ENCODE peak calls at places on chromosomes 6 and 20, in seven cellular contexts. X is Right ventricle myocardium superior; D is DMS153; N is stimulated activated CD4-positive, alpha-beta T cell treated with anti-CD3 and anti-CD28 coated beads, Interleukin-4, amount 100 ng/mL, for 48 hours; T is neural crest cell; L is pancreas; K is SK-MEL-5. H is an unnamed sample.

GRCh38 chr6:79134699-79135474 is 56.8 kb upstream of the PHIP start:
- DNase-seq in X (no peak), D (peak; percentile 98), N (no peak), T (no peak), L (no peak), K (no peak), H (no peak)

GRCh38 chr6:1103945-1104623 is 207.8 kb upstream of the FOXQ1 start:
- DNase-seq in X (no peak), D (no peak), N (no peak), T (no peak), L (no peak), K (no peak), H (no peak)

GRCh38 chr20:46365483-46366215 is 40.8 kb downstream of the ELMO2 start:
- DNase-seq in X (no peak), D (no peak), N (no peak), T (no peak), L (no peak), K (no peak), H (no peak)

GRCh38 chr6:52994789-52995078 is 350 bp downstream of the GSTA4 start:
- DNase-seq in X (peak; percentile 60), D (no peak), N (peak; percentile 19), T (peak; percentile 59), L (peak; percentile 49), K (no peak), H (no peak)

GRCh38 chr6:17879224-17879623 is 108.2 kb downstream of the KIF13A start:
- DNase-seq in X (no peak), D (no peak), N (no peak), T (no peak), L (no peak), K (no peak), H (no peak)

GRCh38 chr6:156618600-156619205 is 158.5 kb upstream of the ARID1B start:
- DNase-seq in X (no peak), D (peak; percentile 23), N (no peak), T (no peak), L (no peak), K (no peak), H (peak; percentile 58)

GRCh38 chr6:34240329-34241248 is 3.9 kb downstream of the HMGA1 start:
- DNase-seq in X (no peak), D (no peak), N (no peak), T (no peak), L (no peak), K (no peak), H (no peak)

GRCh38 chr6:165480916-165481315 is 171.5 kb upstream of the C6orf118 start:
- DNase-seq in X (no peak), D (no peak), N (no peak), T (no peak), L (no peak), K (no peak), H (no peak)

GRCh38 chr20:3711418-3712043 is 869 bp downstream of the SIGLEC1 start:
- DNase-seq in X (no peak), D (no peak), N (no peak), T (no peak), L (no peak), K (no peak), H (no peak)